ENCODE peak calls at places on chromosomes 16 and 17, in four cellular contexts. G is H1, U is HepG2, O is GM12878. X is an unnamed sample.

GRCh38 chr17:77281024-77281903 is 140.5 kb downstream of the SEC14L1 start:
- DNase-seq in G (no peak), U (peak; percentile 65), O (no peak), X (no peak)

GRCh38 chr16:21949713-21950260 is 3.4 kb upstream of the UQCRC2 start:
- DNase-seq in G (no peak), U (no peak), O (no peak), X (no peak)

GRCh38 chr16:81495321-81496234 is 51.0 kb downstream of the CMIP start:
- DNase-seq in G (no peak), U (no peak), O (no peak), X (no peak)

GRCh38 chr17:68599091-68599872 is 1.9 kb downstream of the FAM20A start:
- DNase-seq in G (no peak), U (no peak), O (no peak), X (no peak)

GRCh38 chr17:66960623-66961022 is 3.9 kb upstream of the CACNG4 start:
- DNase-seq in G (no peak), U (no peak), O (no peak), X (no peak)

GRCh38 chr17:48577946-48578615 is at the start of gene HOXB4:
- DNase-seq in G (no peak), U (no peak), O (peak; percentile 43), X (no peak)

GRCh38 chr16:17261197-17261858 is 209.4 kb downstream of the XYLT1 start:
- DNase-seq in G (no peak), U (no peak), O (no peak), X (no peak)

GRCh38 chr17:74024871-74025531 is 178.5 kb upstream of the RPL38 start:
- DNase-seq in G (no peak), U (peak; percentile 23), O (no peak), X (no peak)

GRCh38 chr17:79024901-79025737 is 1.1 kb downstream of the C1QTNF1 start:
- DNase-seq in G (no peak), U (no peak), O (no peak), X (no peak)

GRCh38 chr17:21530311-21530710 is 154.2 kb downstream of the KCNJ12 start:
- DNase-seq in G (no peak), U (no peak), O (no peak), X (no peak)

GRCh38 chr16:28131210-28131609 is 67.7 kb upstream of the GSG1L start:
- DNase-seq in G (no peak), U (no peak), O (no peak), X (no peak)

GRCh38 chr16:50668368-50669008 is 12.6 kb downstream of the SNX20 start:
- DNase-seq in G (no peak), U (peak; percentile 46), O (no peak), X (no peak)

GRCh38 chr16:2156025-2156848 is 655 bp downstream of the TRAF7 start:
- DNase-seq in G (no peak), U (peak; percentile 39), O (no peak), X (no peak)

GRCh38 chr17:2172447-2172938 is 117.6 kb downstream of the HIC1 start:
- DNase-seq in G (no peak), U (no peak), O (no peak), X (no peak)

GRCh38 chr17:2174471-2175293 is 119.8 kb downstream of the HIC1 start:
- DNase-seq in G (no peak), U (peak; percentile 94), O (no peak), X (no peak)

GRCh38 chr17:2174048-2174447 is 119.1 kb downstream of the HIC1 start:
- DNase-seq in G (no peak), U (no peak), O (no peak), X (no peak)

GRCh38 chr17:2171725-2172446 is 117.0 kb downstream of the HIC1 start:
- DNase-seq in G (no peak), U (peak; percentile 82), O (no peak), X (no peak)

DNA sequence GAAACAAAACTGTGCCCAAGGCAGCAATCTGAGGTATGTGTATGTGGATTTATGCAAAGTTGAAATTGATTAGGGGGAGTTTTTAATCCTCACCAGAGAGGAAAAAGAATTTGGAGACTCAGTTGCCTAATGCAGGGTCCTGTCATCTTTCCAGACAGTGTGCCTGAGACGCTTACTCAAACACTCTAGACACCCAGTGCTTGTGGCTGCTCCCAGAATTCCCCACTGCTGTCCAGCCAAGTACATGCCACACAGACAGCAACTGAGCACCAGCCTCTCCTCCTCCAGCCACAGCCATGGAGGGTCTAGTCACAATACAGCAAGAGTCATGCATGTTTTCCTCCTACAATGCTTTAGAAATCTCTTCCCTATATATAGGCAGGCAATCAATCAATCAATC is 118.1 kb downstream of the HIC1 start:
- DNase-seq in G (no peak), U (no peak), O (no peak), X (no peak)
- TF ChIP-seq SUZ12 in G (no peak), U (no peak), O (no peak), X (no peak)

DNA sequence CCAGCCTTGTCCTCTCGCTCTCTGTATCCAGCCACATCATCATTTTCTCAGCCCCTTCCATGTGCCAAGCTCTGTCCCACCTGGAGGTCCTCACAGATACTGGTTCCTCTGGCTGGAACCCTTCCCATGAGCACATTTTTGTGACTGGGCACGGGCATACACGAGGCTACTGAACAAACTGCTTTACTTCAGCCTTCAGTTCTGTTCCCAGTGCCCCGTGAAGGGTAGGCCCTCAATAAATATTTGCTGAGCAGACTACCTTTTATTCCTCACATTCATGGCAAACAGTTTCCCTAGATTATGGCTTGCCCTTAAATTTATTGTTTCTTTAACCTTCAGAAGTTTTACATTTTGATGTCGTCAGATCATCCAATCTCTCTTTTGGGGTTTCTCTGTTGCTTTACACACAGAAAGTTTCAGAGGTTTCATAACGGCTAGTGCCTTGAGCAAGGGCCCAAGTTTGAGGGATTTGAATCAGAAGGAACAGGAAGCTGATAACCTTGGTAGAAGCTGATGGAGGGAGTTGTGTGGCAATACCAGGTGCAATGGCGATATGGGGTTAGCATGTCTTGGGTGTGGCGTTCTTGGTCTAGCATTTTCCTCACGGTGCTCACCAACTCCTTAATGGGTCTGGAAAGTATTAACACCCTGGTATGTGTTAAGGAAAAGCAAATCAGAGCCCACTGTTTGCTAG is 27.8 kb downstream of the TMEM92 start:
- DNase-seq in G (no peak), U (no peak), O (no peak), X (no peak)
- TF ChIP-seq ZNF274 in G (no peak), U (no peak), O (no peak), X (no peak)

DNA sequence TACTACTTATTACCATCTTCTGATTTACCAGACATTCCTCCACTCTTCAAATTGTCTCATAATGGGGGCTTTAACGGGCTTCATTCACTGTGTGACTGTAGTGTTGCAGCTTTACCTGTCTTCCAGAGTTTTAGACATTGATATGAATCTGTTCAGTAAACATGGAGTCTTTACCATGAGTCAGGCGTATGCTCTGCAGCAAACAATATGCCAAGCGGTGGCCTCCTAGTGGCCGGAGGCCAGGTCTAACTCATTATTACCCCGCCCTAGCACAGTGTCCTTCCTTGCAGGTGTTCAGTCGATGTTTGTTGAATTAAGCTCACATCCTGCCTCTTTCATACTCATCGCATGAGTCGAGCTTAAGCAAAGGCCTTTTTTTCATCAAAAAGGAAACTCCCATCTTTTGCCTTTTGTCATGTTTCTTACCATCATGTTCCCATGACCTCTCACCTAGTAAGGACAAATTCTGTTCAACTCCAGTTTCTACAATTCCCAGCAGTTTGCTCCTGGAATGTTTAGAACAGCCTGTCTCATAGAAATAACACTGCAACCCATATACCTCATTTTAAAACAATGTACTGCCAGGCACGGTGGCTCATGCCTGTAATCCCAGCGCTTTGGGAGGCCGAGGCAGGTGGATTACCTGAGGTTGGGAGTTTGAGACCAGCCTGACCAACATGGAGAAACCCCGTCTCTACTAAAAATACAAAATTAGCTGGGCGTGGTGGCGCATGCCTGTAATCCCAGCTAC is 39.4 kb downstream of the TUBD1 start:
- DNase-seq in G (no peak), U (peak; percentile 99), O (no peak), X (no peak)
- TF ChIP-seq SUZ12 in G (no peak), U (no peak), O (no peak), X (no peak)

GRCh38 chr17:75721463-75722011 is 278 bp downstream of the ITGB4 start:
- DNase-seq in G (no peak), U (no peak), O (no peak), X (no peak)

GRCh38 chr17:75722076-75722475 is 817 bp downstream of the ITGB4 start:
- DNase-seq in G (no peak), U (no peak), O (no peak), X (no peak)

GRCh38 chr17:75722542-75723095 is 1.4 kb downstream of the ITGB4 start:
- DNase-seq in G (no peak), U (no peak), O (no peak), X (no peak)

GRCh38 chr17:75724016-75725003 is 3.1 kb downstream of the ITGB4 start:
- DNase-seq in G (no peak), U (no peak), O (no peak), X (no peak)

GRCh38 chr17:75723201-75723930 is 2.1 kb downstream of the ITGB4 start:
- DNase-seq in G (no peak), U (no peak), O (no peak), X (no peak)
- TF ChIP-seq ZNF274 in G (no peak), U (peak; percentile 7), O (no peak), X (no peak)

DNA sequence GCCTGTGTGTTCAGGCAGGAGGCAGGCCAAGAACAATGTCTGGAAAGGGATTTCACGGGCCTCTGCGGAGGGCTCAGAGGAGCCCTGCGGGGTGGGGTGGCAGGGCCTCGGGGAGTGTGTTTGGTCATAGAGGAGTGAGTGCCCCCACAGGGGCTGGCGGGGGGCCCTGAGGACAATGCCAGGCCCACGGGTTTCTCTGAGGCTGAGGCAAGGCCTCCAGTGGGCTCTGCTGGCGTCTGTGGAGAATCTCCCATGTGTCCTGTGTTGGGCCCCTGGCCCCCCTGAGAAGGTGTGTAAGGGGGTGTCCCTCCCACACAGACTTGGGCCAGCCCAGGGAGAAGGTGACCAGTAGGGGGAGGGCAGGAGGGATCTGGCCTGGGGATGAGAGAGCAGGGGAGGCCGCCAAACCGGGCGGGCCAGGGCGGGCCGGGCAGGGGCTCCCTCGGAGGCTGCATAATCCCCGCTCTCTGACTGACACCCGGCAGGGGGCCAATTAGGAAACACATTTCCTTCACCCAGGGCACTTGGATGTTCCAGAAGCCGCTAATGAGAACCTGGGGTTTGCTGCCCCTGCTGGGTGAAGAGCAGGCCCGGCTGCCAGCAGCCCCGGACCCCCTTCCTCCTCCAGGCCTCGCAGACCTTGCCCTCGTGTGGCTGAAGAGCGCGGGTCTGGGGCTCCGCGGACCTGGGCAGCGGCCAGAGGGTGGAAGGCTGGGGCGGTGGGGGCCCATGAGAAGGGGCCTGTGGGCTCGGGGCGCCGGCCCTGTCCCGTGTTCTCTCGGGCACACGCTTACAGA is 204.2 kb downstream of the NTN1 start:
- DNase-seq in G (no peak), U (no peak), O (no peak), X (no peak)
- TF ChIP-seq SUZ12 in G (no peak), U (no peak), O (no peak), X (no peak)